ENCODE peak calls at places on chromosomes 16 and 17, in six cellular contexts. D is WTC11, G is HFF-Myc, U is fibroblast of the aortic adventitia, S is H9, J is right lobe of liver. Q is an unnamed sample.

GRCh38 chr16:16857603-16858283 is 478.8 kb downstream of the NPIPA7 start:
- DNase-seq in D (no peak), G (no peak), U (no peak), S (no peak), J (no peak), Q (no peak)

GRCh38 chr16:27464663-27465482 is 62.9 kb downstream of the IL21R start:
- DNase-seq in D (no peak), G (no peak), U (no peak), S (no peak), J (no peak), Q (no peak)

GRCh38 chr16:30762991-30763725 is 1.0 kb downstream of the RNF40 start:
- DNase-seq in D (no peak), G (no peak), U (no peak), S (no peak), J (no peak), Q (no peak)

GRCh38 chr17:56810286-56810781 is 23.4 kb downstream of the C17orf67 start:
- DNase-seq in D (no peak), G (no peak), U (no peak), S (no peak), J (no peak), Q (no peak)

GRCh38 chr17:1686086-1686485 is 1.4 kb upstream of the PRPF8 start:
- DNase-seq in D (no peak), G (no peak), U (no peak), S (no peak), J (no peak), Q (no peak)

GRCh38 chr17:1473841-1474240 is 17.8 kb upstream of the CRK start:
- DNase-seq in D (no peak), G (no peak), U (no peak), S (no peak), J (no peak), Q (no peak)

GRCh38 chr16:11801481-11802021 is 4.5 kb upstream of the ZC3H7A start:
- DNase-seq in D (no peak), G (no peak), U (no peak), S (no peak), J (no peak), Q (no peak)

GRCh38 chr16:142405-142804 is 3.9 kb upstream of the NPRL3 start:
- DNase-seq in D (no peak), G (no peak), U (no peak), S (no peak), J (no peak), Q (no peak)

GRCh38 chr16:27404163-27404823 is 2.3 kb downstream of the IL21R start:
- DNase-seq in D (no peak), G (no peak), U (no peak), S (no peak), J (no peak), Q (no peak)

GRCh38 chr17:310111-311010 is 42.2 kb downstream of the RPH3AL start:
- DNase-seq in D (no peak), G (no peak), U (no peak), S (no peak), J (no peak), Q (peak; percentile 76)

GRCh38 chr17:49341356-49341755 is 20.7 kb downstream of the ZNF652 start:
- DNase-seq in D (no peak), G (no peak), U (peak; percentile 25), S (no peak), J (no peak), Q (no peak)

GRCh38 chr17:20243524-20243923 is 223.8 kb downstream of the LGALS9B start:
- DNase-seq in D (no peak), G (no peak), U (no peak), S (no peak), J (no peak), Q (no peak)

GRCh38 chr17:19330271-19330670 is 32.3 kb downstream of the B9D1 start:
- DNase-seq in D (peak; percentile 4), G (no peak), U (no peak), S (no peak), J (no peak), Q (no peak)

GRCh38 chr17:7747586-7747985 is 30.0 kb downstream of the DNAH2 start:
- DNase-seq in D (no peak), G (peak; percentile 32), U (peak; percentile 95), S (no peak), J (no peak), Q (no peak)

GRCh38 chr16:86556576-86556975 is 1.5 kb upstream of the MTHFSD start:
- DNase-seq in D (no peak), G (no peak), U (no peak), S (no peak), J (no peak), Q (no peak)

DNA sequence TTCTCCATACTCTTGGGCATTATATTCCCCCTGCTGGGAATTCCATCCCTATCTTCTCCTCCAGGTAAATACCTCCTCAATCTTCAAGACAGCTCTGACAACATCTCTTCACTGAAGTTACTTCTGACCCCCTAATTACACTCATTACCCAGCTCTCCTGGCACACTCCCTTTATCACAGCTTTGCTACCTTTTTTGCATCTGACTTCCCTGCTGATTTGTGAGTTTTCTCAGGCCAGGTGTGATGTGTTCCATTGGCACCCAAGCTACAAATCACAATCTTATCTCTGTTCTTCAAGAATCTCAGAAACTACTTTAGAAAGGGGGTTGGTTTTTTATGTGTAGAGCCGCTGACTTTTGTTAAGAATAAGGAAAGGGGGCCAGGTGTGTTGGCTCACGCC is 14.0 kb downstream of the CLEC19A start:
- DNase-seq in D (no peak), G (no peak), U (no peak), S (no peak), J (no peak), Q (no peak)
- TF ChIP-seq CTCF in D (no peak), G (no peak), U (no peak), S (no peak), J (no peak), Q (no peak)

DNA sequence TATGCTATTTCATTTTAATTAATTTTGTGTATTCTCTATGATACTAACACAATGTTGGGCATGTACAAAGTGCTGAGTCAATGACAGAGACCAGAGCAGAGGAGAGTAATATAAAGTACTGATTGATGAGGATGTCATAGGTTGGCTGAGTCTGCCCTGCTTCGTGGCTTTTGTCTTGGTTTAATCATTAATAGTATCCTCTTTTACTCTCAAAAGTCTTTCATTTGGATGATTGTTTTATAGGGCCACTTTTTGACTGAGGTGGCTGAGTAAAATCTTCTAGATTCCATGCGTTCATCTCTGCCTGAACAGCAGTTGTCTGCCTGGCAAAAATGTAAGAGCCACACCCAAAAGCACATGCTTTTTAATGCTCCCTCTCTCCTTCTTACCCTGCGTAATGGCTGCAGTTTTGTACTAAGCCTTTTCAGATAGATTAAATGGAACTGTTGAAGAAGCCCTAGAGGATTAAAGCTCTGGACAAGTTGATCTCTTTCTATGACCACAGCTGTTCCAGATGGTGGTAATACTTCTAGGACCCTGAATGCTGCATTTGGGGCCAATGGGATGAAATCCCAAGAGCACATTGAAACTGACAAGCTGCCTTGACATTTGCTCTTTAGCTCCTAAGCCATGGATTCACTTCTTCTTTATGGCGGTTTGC is 59.8 kb downstream of the MAP2K6 start:
- DNase-seq in D (no peak), G (peak; percentile 30), U (no peak), S (no peak), J (no peak), Q (no peak)
- TF ChIP-seq CTCF in D (no peak), G (no peak), U (no peak), S (no peak), J (no peak), Q (no peak)

GRCh38 chr16:57629516-57630401 is 1.3 kb downstream of the ADGRG1 start:
- DNase-seq in D (no peak), G (no peak), U (no peak), S (no peak), J (no peak), Q (no peak)

GRCh38 chr16:57626420-57627170 is 1.8 kb upstream of the ADGRG1 start:
- DNase-seq in D (no peak), G (no peak), U (no peak), S (no peak), J (no peak), Q (peak; percentile 77)

GRCh38 chr16:57628782-57629181 is 352 bp downstream of the ADGRG1 start:
- DNase-seq in D (no peak), G (no peak), U (no peak), S (no peak), J (no peak), Q (no peak)

GRCh38 chr16:57627184-57627871 is 1.1 kb upstream of the ADGRG1 start:
- DNase-seq in D (peak; percentile 44), G (peak; percentile 25), U (peak; percentile 71), S (peak; percentile 69), J (no peak), Q (no peak)

DNA sequence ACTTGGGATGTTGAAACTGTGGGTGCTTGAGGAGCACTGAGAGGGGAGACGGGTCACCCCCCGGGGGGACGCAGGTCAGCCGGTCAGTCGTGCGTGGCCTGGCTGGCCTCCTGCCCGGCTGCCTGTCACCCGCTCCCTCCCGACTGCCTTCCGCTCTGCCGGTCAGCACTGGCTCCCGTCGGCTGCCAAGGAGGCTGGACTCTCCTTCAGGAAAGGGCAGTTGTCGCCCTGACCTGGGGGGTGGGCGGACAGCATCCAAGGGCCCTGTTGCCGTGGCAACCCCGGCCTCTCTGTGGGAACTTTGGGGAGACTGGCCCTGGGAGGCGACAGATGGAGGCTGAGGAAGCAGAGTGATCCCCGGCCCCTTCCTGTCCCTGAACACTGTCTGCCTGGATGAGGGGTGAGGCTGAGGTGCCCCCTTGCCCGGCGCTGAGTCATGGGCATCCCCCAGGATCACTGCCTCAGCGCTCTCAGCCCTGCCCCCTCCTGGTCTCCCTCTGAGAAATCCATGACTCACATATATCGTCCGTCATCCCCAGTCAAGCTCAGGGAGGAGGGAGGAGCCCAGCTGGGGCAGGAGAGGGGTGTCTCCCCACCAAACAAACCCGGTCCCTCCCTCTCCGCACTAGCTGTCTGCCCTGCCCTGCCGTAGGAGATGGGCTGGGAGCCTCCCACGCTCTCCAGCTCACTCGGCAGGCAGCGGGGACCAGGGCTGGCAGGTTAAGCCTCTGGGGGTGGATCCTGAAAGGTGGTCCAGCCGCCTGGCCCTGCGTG is at the start of gene ADGRG1:
- DNase-seq in D (peak; percentile 54), G (peak; percentile 69), U (peak; percentile 94), S (peak; percentile 75), J (no peak), Q (no peak)
- TF ChIP-seq CTCF in D (no peak), G (peak; percentile 14), U (peak; percentile 10), S (peak; percentile 36), J (no peak), Q (peak; percentile 54)

GRCh38 chr16:88381820-88382451 is 823 bp upstream of the ZNF469 start:
- DNase-seq in D (peak; percentile 60), G (no peak), U (no peak), S (peak; percentile 72), J (no peak), Q (peak; percentile 81)

GRCh38 chr16:88379694-88380040 is 3.1 kb upstream of the ZNF469 start:
- DNase-seq in D (no peak), G (no peak), U (no peak), S (no peak), J (no peak), Q (peak; percentile 72)

GRCh38 chr16:88378836-88379693 is 3.7 kb upstream of the ZNF469 start:
- DNase-seq in D (no peak), G (no peak), U (no peak), S (no peak), J (no peak), Q (peak; percentile 88)

GRCh38 chr16:88380099-88380498 is 2.7 kb upstream of the ZNF469 start:
- DNase-seq in D (no peak), G (no peak), U (no peak), S (no peak), J (no peak), Q (no peak)

DNA sequence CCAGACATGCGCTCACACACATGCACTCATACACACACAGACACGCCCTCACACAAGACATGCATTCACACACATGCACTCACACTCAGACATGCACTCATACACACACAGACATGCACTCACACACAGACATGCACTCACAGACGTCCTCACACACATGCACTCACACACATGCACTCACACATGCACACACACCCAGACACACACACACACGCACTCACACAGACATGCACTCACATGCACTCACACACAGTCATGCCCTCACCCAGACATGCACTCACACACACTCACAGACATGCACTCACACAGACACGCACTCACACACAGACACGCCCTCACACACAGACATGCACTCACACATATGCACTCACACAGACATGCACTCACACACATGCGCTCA is 2.1 kb upstream of the ZNF469 start:
- DNase-seq in D (no peak), G (no peak), U (no peak), S (no peak), J (no peak), Q (peak; percentile 37)
- TF ChIP-seq CTCF in D (no peak), G (no peak), U (no peak), S (no peak), J (no peak), Q (no peak)

Q was measured in chondrocyte.